ENCODE peak calls at places on chromosomes 7 and 10, in four cellular contexts. W is IMR-90, X is neuronal stem cell, Z is H9. Q is an unnamed sample.

GRCh38 chr7:112444505-112444904 is 5.8 kb upstream of the IFRD1 start:
- DNase-seq in Z (no peak), X (no peak), W (no peak), Q (no peak)

GRCh38 chr10:112230325-112230988 is 46.9 kb upstream of the GPAM start:
- DNase-seq in W (peak; percentile 58), X (no peak), Z (no peak), Q (peak; percentile 42)

GRCh38 chr7:130423636-130424035 is 17.2 kb downstream of the CEP41 start:
- DNase-seq in W (no peak), Z (no peak), X (no peak), Q (no peak)

GRCh38 chr10:123911866-123912265 is 20.3 kb upstream of the CPXM2 start:
- DNase-seq in X (no peak), Z (no peak), W (no peak), Q (no peak)

GRCh38 chr7:2617710-2617975 is 14.1 kb upstream of the TTYH3 start:
- DNase-seq in X (no peak), Z (no peak), W (no peak), Q (no peak)

GRCh38 chr10:124572751-124573150 is 111.1 kb downstream of the LHPP start:
- DNase-seq in X (no peak), Z (no peak), W (no peak), Q (no peak)

GRCh38 chr10:79084972-79085597 is 16.3 kb downstream of the ZMIZ1 start:
- DNase-seq in Z (no peak), W (no peak), X (no peak), Q (no peak)

GRCh38 chr7:135943266-135943889 is 33.8 kb downstream of the MTPN start:
- DNase-seq in Z (no peak), X (no peak), W (no peak), Q (no peak)

DNA sequence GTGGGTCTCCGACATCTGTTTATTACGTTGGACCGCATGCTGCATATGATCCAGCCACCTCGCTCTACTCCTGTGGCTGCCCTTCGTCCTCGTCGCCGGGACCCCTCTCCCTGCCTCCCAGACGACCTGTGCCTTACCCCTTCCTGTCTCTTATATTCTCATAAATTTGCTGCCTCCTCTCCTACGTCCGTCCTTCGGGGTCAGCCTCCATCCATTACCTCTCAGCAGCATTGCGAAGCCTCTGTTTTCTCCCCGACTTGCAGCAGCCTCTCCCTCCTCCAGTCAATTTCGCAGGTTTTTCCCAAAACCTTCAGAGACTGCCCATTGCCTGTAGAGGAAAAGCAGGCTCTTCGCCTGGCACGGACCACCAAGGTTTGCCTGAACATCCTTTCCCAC is 39.4 kb upstream of the LEP start:
- DNase-seq in W (no peak), X (no peak), Z (peak; percentile 17), Q (no peak)
- H4K8ac ChIP-seq in W (no peak overlapping the region), X (no peak overlapping the region), Z (no peak overlapping the region), Q (no peak overlapping the region)

DNA sequence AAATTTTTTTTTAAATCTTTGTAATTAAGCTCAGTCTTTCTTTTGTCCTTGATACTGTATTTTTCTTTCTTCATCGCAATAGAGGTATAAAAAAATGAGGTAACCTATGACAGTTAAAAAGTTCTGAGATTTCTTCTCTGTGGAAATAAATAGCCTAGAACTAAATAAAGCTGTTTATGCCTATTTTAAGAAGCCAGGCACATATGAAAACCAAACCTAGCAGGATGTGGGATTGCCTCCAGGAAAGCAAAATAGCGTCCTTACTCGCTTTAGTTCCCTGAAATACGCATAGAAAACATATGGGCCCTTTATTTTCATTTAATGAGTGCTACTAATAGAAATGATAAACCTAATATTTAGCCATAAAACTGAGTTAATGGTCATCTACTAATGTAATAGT is 6.6 kb downstream of the UBE2D1 start:
- DNase-seq in X (no peak), Z (no peak), W (no peak), Q (no peak)
- H4K8ac ChIP-seq in X (no peak overlapping the region), Z (no peak overlapping the region), W (no peak overlapping the region), Q (no peak overlapping the region)

DNA sequence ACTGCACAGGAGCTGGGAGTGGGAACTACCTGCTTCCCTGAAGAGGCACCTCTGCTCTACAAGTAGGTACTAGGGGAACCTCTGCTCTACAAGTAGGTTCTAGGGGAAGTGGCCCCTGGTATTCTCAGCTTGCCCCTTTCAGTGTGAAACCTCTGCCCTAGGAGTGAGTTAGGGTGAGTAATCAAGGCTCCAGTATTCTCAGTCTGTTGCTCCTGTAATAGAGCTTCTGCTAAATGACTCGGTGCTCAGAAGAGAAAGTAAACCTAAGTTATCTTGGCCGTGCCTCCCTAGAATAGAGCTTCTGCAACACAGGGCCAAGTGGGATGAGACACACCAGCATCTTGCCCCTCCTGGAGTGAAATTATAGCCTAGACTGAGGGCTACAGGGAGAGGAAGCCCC is 13.4 kb upstream of the RASSF4 start:
- DNase-seq in Z (peak; percentile 5), X (no peak), W (peak; percentile 63), Q (no peak)
- H4K8ac ChIP-seq in Z (no peak overlapping the region), X (no peak overlapping the region), W (no peak overlapping the region), Q (no peak overlapping the region)

GRCh38 chr7:45938626-45939302 is 17.7 kb upstream of the IGFBP3 start:
- DNase-seq in W (no peak), Z (peak; percentile 74), X (no peak), Q (peak; percentile 48)
- H4K8ac ChIP-seq in W (no peak overlapping the region), Z (no peak overlapping the region), X (no peak overlapping the region), Q (no peak overlapping the region)

GRCh38 chr7:74207586-74207985 is 2.2 kb upstream of the LAT2 start:
- DNase-seq in X (no peak), W (no peak), Z (no peak), Q (no peak)

GRCh38 chr7:74203956-74204615 is 5.7 kb upstream of the LAT2 start:
- DNase-seq in W (no peak), Z (no peak), X (no peak), Q (no peak)

GRCh38 chr7:74203157-74203556 is 6.6 kb upstream of the LAT2 start:
- DNase-seq in Z (peak; percentile 49), X (peak; percentile 14), W (peak; percentile 57), Q (peak; percentile 68)

GRCh38 chr7:74206589-74207120 is 3.2 kb upstream of the LAT2 start:
- DNase-seq in Z (peak; percentile 94), X (peak; percentile 78), W (peak; percentile 57), Q (peak; percentile 82)
- H4K8ac ChIP-seq in Z (no peak overlapping the region), X (no peak overlapping the region), W (peak overlapping the region; percentile 57), Q (no peak overlapping the region)

DNA sequence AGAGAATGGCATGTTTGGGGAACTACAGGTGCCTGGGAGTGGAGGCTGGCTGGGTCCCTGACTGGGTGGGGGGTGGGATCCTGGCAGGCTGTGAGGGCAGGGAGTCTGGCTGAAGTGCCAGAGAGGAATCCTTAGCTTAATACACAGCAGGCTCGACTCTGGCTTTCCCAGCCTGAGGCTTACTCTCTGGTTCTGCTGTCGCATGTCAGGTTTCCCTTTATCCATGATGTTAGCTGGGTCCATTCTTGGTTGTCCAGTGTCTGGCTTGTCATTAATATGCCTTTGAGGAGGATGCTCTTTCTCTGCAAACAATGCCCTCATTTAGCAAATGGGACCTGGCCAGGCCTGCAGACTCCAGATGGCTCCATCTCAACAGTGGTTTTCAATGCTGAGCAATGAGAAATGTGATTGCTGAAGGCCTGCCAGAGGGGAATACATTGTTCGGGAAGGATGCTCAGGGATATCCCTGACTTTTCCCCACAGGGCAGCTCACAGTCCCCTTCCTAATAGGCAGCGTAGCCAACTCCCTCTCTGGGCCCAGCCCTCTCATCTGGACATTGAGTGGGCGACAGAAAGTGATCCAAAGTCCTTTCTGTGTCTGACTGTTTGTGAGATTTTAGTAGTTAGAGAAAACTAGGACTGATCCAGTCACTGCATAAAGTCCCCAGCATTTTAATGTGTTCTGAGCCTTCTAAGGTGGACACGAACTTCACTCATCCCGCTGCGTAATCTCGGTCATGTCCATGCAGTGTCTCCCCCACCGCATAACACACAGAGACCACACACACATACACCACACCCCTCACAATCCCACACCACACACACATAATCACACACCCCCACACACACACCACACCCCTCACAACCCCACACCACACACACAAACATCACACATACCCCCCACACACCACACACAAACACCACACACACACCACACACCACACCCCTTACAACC is 124.9 kb downstream of the ANLN start:
- DNase-seq in Z (no peak), X (no peak), W (no peak), Q (no peak)
- H4K8ac ChIP-seq in Z (no peak overlapping the region), X (no peak overlapping the region), W (no peak overlapping the region), Q (no peak overlapping the region)

Q was measured in mesendoderm.